ENCODE peak calls at places on chromosomes 6 and 20, in five cellular contexts. U is GM23248, Q is HCT116, R is GM23338, L is PC-3. G is an unnamed sample.

GRCh38 chr20:61047515-61047914 is 204.5 kb upstream of the CDH4 start:
- DNase-seq in U (no peak), Q (no peak), R (no peak), L (no peak), G (no peak)

GRCh38 chr20:57698867-57699275 is 10.9 kb downstream of the PMEPA1 start:
- DNase-seq in U (peak), Q (no peak), R (no peak), L (no peak), G (no peak)

GRCh38 chr6:101086473-101086872 is 205.3 kb upstream of the ASCC3 start:
- DNase-seq in U (no peak), Q (no peak), R (peak), L (no peak), G (no peak)

GRCh38 chr6:134177753-134178229 is 125.4 kb upstream of the SLC2A12 start:
- DNase-seq in U (peak), Q (no peak), R (no peak), L (no peak), G (no peak)

GRCh38 chr6:78598966-78599365 is 268.4 kb upstream of the IRAK1BP1 start:
- DNase-seq in U (peak), Q (peak), R (no peak), L (peak), G (no peak)

GRCh38 chr6:86070151-86070550 is 427.5 kb upstream of the SYNCRIP start:
- DNase-seq in U (no peak), Q (no peak), R (no peak), L (no peak), G (no peak)

GRCh38 chr20:3471397-3472021 is 691 bp downstream of the ATRN start:
- DNase-seq in U (peak), Q (no peak), R (peak), L (no peak), G (no peak)

GRCh38 chr20:54199721-54200176 is 8.1 kb upstream of the PFDN4 start:
- DNase-seq in U (peak), Q (peak), R (peak), L (peak), G (peak)

GRCh38 chr20:38859070-38859690 is 53.7 kb downstream of the PPP1R16B start:
- DNase-seq in U (no peak), Q (no peak), R (no peak), L (no peak), G (no peak)

DNA sequence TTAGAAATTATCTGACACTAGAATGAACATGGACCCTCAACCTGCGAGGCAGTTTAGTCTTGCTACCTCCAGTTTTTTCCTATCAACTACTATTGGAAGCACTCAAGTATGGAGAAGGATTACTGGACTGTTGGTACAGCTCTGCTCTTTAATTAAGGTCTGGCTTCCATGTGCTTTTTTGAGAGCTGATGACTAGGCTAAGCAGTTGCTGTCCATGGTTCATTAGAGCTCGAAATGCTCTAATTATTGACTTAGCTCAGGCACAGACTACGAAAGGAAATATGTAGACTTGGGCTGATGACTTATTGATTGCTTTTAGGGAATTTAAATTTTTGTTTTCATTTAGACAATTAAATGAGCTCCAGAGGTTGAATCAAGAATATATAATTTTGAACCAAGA is 1281.6 kb downstream of the HACE1 start:
- DNase-seq in U (no peak), Q (no peak), R (no peak), L (no peak), G (no peak)
- TF ChIP-seq EZH2phosphoT487 in U (no peak), Q (no peak), R (no peak), L (no peak), G (no peak)

DNA sequence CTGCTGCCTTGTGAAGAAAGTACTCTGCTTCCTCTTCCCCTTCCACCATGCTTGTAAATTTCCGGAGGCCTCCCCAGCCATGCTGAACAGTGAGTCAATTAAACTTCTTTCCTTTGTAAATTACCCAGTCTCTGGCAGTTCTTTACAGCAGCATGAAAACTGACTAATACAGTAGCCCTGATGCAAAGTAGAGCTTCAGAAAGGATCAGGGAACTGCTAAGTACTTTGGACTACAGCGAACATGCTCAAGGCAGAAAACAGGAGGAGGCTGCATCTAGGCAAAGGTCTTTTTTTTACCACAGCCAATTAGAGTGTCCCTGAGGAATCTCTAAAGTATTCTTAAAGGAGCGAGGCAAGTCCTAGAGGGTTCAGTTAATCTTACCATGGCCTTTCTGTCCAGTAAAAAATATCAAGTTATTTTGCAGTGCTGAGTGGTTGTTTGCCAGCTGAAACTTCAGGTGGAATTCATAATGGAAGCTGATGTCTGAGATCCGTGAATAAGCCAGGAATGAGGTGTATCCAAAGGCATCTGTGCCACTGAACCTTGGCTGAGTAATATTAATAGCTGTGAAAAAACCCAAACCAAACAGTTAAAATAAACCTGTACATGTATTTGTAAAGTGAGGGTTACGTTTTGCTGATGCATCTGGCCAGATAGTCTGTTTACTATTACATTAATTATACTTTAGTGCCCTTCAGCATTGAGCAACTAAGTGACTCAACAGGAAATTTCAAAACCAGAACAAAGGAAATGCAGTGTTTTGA is 170.4 kb downstream of the PHF3 start:
- DNase-seq in U (peak), Q (no peak), R (no peak), L (peak), G (no peak)
- H3K4me3 ChIP-seq in U (peak), Q (no peak), R (no peak), L (peak), G (no peak)

GRCh38 chr6:151482290-151482689 is 11.5 kb upstream of the CCDC170 start:
- DNase-seq in U (peak), Q (no peak), R (no peak), L (no peak), G (no peak)
- TF ChIP-seq EZH2phosphoT487 in U (no peak), Q (no peak), R (no peak), L (no peak), G (no peak)

DNA sequence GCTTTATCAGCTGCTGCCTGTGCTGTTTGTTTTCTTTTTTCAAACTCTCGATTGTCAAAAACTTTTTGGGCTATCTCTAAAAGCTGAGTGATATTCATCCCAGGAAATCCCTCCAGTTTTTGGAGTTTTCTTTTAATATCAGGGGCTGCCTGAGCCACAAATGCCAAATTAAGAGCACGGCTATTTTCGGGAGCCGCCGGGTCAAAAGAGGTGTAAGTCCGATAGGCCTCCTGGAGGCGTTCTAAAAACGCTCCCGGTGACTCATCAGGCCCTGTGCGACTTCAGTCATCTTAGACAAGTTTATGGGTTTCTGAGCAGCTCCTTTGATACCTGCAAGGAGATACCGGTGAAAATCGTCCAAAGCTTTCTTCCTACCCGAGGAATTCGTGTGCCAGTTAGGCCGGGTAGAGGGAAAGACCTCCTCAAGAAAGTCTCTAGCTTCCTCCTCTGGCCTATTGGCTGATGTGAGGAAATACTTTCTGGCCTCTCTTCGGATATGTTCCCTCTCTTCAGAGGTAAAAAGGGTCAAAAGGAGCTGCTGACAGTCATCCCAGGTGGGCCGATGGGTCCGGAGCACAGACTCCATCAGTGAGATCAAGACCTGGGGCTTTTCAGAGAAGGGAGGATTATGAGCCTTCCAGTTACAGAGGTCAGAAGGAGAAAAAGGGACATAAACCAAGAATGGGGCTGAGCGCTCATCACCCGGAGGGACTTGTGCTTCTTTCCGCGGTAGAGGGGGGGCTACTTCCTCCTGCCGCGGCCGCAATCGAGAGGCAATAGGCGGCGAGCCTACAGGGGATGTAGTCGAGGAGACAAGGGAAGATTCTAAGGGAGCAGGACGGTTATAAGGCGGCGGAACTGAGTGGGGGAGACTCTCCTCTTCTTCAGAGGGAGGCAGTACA is 151.1 kb downstream of the TRIM27 start:
- DNase-seq in U (peak), Q (peak), R (peak), L (no peak), G (no peak)
- H3K4me3 ChIP-seq in U (no peak), Q (no peak), R (peak), L (no peak), G (no peak)

GRCh38 chr6:52493669-52494068 is 73.5 kb downstream of the EFHC1 start:
- DNase-seq in U (no peak), Q (no peak), R (no peak), L (no peak), G (no peak)

GRCh38 chr6:52494298-52495072 is 74.3 kb downstream of the EFHC1 start:
- DNase-seq in U (no peak), Q (no peak), R (no peak), L (no peak), G (no peak)

GRCh38 chr6:52496609-52497008 is 76.5 kb downstream of the EFHC1 start:
- DNase-seq in U (no peak), Q (no peak), R (no peak), L (no peak), G (no peak)

GRCh38 chr6:52497652-52498408 is 77.7 kb downstream of the EFHC1 start:
- DNase-seq in U (peak), Q (no peak), R (no peak), L (no peak), G (peak)

DNA sequence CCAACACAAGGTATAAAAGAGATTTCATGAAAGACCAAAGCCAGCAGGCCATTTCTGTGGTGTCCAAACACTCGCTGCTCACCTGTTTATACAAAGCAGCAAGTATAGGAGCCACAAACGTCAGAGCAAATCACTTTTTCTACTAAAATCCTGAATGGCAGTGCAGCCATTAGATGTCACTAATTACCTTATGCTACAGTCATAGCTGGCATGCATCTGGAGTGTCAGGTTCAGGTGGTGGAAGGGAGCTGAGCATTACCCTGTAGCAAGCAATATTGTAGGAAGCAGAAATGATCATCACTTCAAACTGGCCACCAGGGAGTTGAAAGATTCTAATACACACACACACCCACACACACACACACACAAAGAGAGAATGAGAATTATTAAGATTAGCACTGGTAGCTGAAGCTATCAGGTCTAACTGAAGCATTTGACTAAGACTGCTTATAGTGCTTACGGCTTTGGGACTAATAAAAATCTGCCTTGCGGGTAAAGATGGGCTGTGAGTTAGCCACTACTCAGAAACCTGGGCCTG is 75.8 kb downstream of the EFHC1 start:
- DNase-seq in U (no peak), Q (no peak), R (no peak), L (no peak), G (no peak)
- TF ChIP-seq EZH2phosphoT487 in U (no peak), Q (no peak), R (no peak), L (no peak), G (no peak)

GRCh38 chr6:1607557-1608221 is 2.0 kb upstream of the FOXC1 start:
- DNase-seq in U (peak), Q (no peak), R (peak), L (no peak), G (no peak)
- H3K4me3 ChIP-seq in U (no peak), Q (no peak), R (peak), L (no peak), G (no peak)

DNA sequence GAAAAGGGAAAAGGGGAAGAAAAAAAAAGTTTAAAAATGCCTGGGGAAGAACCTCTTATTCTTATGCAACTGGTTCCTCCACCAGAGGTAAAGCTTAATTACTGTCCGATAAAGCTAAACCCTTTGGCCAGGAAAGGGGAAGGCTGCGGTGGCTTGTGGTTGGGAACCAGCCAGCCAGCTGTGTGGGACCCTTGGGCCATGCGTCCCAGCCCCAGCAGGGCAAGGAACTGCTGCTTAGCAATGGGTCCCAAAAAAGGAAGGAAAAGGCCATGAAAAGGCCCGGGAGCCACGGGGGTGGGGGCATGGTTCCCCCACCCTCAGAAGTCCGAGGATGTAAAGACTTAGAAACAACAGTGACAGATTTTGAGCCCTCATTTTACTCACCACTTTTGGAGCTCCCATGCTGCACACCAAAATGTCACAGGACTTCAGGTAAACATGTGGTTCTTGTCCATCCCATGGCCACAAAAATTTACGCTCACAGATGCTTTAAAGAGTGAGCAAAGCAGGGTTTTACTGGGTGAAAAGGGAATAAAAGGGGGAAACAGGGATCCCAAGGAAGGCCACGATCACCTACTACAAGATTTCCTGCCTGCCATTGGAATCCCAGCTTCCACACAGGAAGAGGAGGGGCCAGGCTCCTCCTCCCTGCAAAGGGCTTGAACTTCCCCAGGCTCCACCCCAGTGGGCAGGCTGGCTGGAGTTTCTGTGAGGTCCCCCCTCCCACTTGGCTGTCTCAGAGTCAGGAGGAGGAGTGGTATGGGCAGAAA is 1234.7 kb upstream of the GJE1 start:
- DNase-seq in U (no peak), Q (peak), R (no peak), L (no peak), G (peak)
- TF ChIP-seq EZH2phosphoT487 in U (no peak), Q (no peak), R (no peak), L (no peak), G (no peak)

DNA sequence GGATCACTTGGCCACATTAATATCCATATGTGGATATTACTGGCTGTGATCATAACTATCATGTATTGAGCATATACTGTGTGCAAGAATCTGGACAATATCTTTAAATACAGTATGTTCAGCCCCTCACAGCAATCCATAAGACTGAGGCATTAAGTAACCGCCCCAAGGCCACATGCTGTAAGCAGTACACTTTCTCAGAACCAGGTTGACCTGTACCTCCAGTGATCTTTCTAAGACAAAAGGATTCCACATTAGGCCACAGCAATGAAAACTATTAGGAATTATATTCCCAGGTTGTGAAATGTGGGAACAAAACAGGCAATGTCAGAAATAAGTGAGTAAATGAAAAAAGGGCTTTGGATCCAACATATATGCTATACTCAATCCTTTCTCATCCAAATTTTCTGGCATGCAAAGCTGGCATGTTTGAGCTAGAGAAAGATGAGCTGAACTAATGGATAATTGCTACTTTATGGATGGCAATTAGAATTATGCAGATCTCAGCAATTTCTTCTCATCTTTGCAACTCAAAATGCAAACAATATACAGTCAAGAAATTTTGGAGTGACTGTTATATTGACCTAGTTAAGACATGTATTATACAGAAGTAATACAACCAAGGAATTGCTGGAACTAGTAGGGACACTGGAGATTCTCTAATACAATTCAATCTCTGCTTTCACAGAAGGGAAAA is 86.9 kb downstream of the KIF6 start:
- DNase-seq in U (no peak), Q (no peak), R (no peak), L (no peak), G (no peak)
- H3K4me3 ChIP-seq in U (no peak), Q (no peak), R (no peak), L (no peak), G (no peak)

DNA sequence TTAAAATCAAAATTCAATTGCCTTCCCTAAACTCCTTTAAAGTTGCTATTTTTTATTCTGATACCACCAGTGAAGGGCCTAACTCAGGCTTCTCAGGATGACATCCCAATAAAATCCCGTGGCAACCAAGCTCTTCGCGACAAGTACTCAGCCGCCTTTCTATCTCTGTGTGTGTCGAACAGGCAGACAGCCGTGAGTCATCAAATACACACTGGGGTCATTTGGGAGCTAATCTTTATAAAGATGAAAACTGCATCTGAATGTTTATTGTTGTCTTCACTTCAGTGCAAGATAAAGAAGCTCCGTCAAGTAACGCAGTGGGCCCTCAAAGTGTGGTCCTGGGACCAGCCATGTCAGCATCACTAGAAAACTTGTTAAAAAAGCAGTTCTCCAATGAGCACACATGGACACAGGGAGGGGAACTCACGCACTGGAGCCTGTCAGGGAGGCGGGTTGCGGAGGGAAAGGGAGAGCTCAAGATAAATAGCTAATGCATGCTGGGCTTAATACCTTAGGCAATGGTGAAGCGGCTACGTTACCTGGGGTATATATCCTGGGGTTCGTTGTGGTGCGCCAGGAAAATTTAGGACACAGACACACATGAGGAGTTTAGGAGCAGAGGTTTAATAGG is 119.4 kb downstream of the RNF144B start:
- DNase-seq in U (no peak), Q (no peak), R (no peak), L (peak), G (no peak)
- TF ChIP-seq EZH2phosphoT487 in U (no peak), Q (no peak), R (no peak), L (no peak), G (no peak)

G was measured in MM.1S.